ENCODE peak calls at places on chromosomes 7 and 10, in seven cellular contexts. X is cardiac muscle cell, M is T follicular helper cell, D is GM23248, Q is dorsolateral prefrontal cortex, G is anterior cingulate cortex, N is RWPE1. E is an unnamed sample.

GRCh38 chr7:27162930-27163775 is 2.2 kb downstream of the HOXA9 start:
- DNase-seq in X (no peak), M (no peak), D (peak), Q (no peak), G (no peak), N (no peak), E (no peak)

GRCh38 chr7:93890464-93891068 is at the start of gene TFPI2:
- DNase-seq in X (peak), M (no peak), D (peak), Q (no peak), G (no peak), N (peak), E (no peak)

GRCh38 chr7:48101880-48102448 is 12.9 kb downstream of the UPP1 start:
- DNase-seq in X (no peak), M (no peak), D (no peak), Q (no peak), G (no peak), N (no peak), E (no peak)

GRCh38 chr7:114819629-114820362 is 102.1 kb upstream of the MDFIC start:
- DNase-seq in X (peak), M (no peak), D (peak), Q (no peak), G (no peak), N (peak), E (no peak)

GRCh38 chr10:126479280-126479679 is 91.0 kb upstream of the ADAM12 start:
- DNase-seq in X (no peak), M (no peak), D (no peak), Q (no peak), G (no peak), N (no peak), E (no peak)

GRCh38 chr10:47326306-47326926 is 4.2 kb downstream of the GDF2 start:
- DNase-seq in X (no peak), M (no peak), D (no peak), Q (no peak), G (no peak), N (no peak), E (no peak)

GRCh38 chr10:106555599-106555998 is 608.9 kb downstream of the SORCS1 start:
- DNase-seq in X (no peak), M (no peak), D (no peak), Q (no peak), G (no peak), N (no peak), E (no peak)

GRCh38 chr10:50385610-50386009 is 134.3 kb upstream of the ASAH2 start:
- DNase-seq in X (peak), M (no peak), D (peak), Q (peak), G (no peak), N (no peak), E (no peak)

GRCh38 chr7:117072620-117073118 is 119.4 kb downstream of the ST7 start:
- DNase-seq in X (peak), M (no peak), D (peak), Q (no peak), G (peak), N (no peak), E (peak)

E was measured in naive thymus-derived CD8-positive, alpha-beta T cell.